ENCODE peak calls at places on chromosomes 13 and 19, in five cellular contexts. One of them, this sample, is unnamed.

GRCh38 chr19:54420383-54421168 is 5.3 kb downstream of the TTYH1 start:
- DNase-seq in transverse colon: no peak
- DNase-seq in fibroblast of the aortic adventitia: no peak
- DNase-seq in lower leg skin: no peak
- DNase-seq in K562: no peak
- DNase-seq in this sample: no peak

GRCh38 chr13:38415233-38415632 is 65.6 kb downstream of the UFM1 start:
- DNase-seq in fibroblast of the aortic adventitia: no peak
- DNase-seq in K562: peak
- DNase-seq in transverse colon: peak
- DNase-seq in lower leg skin: no peak
- DNase-seq in this sample: no peak

GRCh38 chr13:28099396-28100148 is 804 bp downstream of the FLT3 start:
- DNase-seq in fibroblast of the aortic adventitia: no peak
- DNase-seq in transverse colon: no peak
- DNase-seq in lower leg skin: no peak
- DNase-seq in K562: no peak
- DNase-seq in this sample: no peak

GRCh38 chr13:98416408-98416807 is 160.5 kb downstream of the STK24 start:
- DNase-seq in K562: no peak
- DNase-seq in lower leg skin: peak
- DNase-seq in transverse colon: peak
- DNase-seq in fibroblast of the aortic adventitia: no peak
- DNase-seq in this sample: no peak

GRCh38 chr19:53463263-53463662 is 4.3 kb upstream of the ZNF813 start:
- DNase-seq in K562: peak
- DNase-seq in lower leg skin: no peak
- DNase-seq in fibroblast of the aortic adventitia: peak
- DNase-seq in transverse colon: peak
- DNase-seq in this sample: no peak

GRCh38 chr19:12666305-12667048 is at the start of the genes MAN2B1 and WDR83:
- DNase-seq in transverse colon: peak
- DNase-seq in lower leg skin: peak
- DNase-seq in K562: peak
- DNase-seq in fibroblast of the aortic adventitia: peak
- DNase-seq in this sample: peak

GRCh38 chr19:54136086-54136863 is 1.3 kb upstream of the CNOT3 start:
- DNase-seq in lower leg skin: no peak
- DNase-seq in fibroblast of the aortic adventitia: peak
- DNase-seq in K562: no peak
- DNase-seq in transverse colon: no peak
- DNase-seq in this sample: no peak

GRCh38 chr13:110107568-110108347 is 199.2 kb downstream of the COL4A1 start:
- DNase-seq in lower leg skin: peak
- DNase-seq in K562: no peak
- DNase-seq in fibroblast of the aortic adventitia: no peak
- DNase-seq in transverse colon: no peak
- DNase-seq in this sample: no peak

GRCh38 chr19:18202759-18203407 is 959 bp downstream of the RAB3A start:
- DNase-seq in lower leg skin: peak
- DNase-seq in fibroblast of the aortic adventitia: no peak
- DNase-seq in transverse colon: peak
- DNase-seq in K562: peak
- DNase-seq in this sample: no peak

GRCh38 chr19:39740395-39740794 is 2.6 kb upstream of the CLC start:
- DNase-seq in transverse colon: no peak
- DNase-seq in lower leg skin: no peak
- DNase-seq in fibroblast of the aortic adventitia: no peak
- DNase-seq in K562: no peak
- DNase-seq in this sample: no peak

GRCh38 chr13:112783946-112784500 is 94.2 kb downstream of the ATP11A start:
- DNase-seq in fibroblast of the aortic adventitia: no peak
- DNase-seq in K562: no peak
- DNase-seq in transverse colon: no peak
- DNase-seq in lower leg skin: no peak
- DNase-seq in this sample: no peak

GRCh38 chr13:26442541-26442940 is 114.9 kb upstream of the WASF3 start:
- DNase-seq in lower leg skin: no peak
- DNase-seq in transverse colon: no peak
- DNase-seq in K562: no peak
- DNase-seq in fibroblast of the aortic adventitia: peak
- DNase-seq in this sample: no peak

GRCh38 chr13:98826156-98826555 is 73.7 kb upstream of the SLC15A1 start:
- DNase-seq in K562: no peak
- DNase-seq in fibroblast of the aortic adventitia: no peak
- DNase-seq in lower leg skin: no peak
- DNase-seq in transverse colon: no peak
- DNase-seq in this sample: no peak

DNA sequence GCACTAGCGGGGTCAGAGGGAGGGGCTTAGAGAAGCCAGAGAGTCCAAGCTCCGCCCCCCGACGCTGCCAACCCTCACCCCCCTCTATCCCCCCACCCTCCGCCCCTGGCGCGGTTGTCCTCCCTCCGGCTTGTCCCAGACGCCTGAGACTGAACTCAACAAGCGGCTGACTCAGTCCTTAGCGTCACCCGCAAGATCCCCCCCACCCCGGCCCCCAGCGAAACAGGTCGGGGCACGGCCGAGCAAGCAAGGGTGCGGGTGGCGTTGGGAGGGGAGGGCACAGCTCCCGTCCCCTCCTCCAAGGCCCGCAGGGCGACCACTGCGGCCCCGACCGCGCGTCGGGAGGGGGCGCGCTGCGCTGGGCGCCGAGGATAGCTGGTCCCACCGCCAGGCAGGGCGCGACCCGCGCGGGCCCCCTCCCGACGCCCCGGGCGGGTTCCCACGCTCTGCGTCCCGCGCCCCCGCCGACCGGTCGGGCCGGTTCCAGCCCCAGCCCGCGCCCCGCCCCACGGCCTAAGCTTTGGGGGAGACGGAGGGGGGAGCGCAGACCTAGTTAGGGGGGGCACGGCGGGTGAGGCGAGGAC is 5.3 kb downstream of the NOTCH3 start:
- DNase-seq in K562: no peak
- DNase-seq in fibroblast of the aortic adventitia: peak
- DNase-seq in transverse colon: peak
- DNase-seq in lower leg skin: peak
- DNase-seq in this sample: peak
- TF ChIP-seq CTCF in K562: no peak
- TF ChIP-seq CTCF in fibroblast of the aortic adventitia: no peak
- TF ChIP-seq CTCF in transverse colon: no peak
- TF ChIP-seq CTCF in lower leg skin: no peak
- TF ChIP-seq CTCF in this sample: no peak

GRCh38 chr13:91331047-91331915 is 16.2 kb upstream of the MIR17HG start:
- DNase-seq in lower leg skin: no peak
- DNase-seq in transverse colon: no peak
- DNase-seq in fibroblast of the aortic adventitia: no peak
- DNase-seq in K562: no peak
- DNase-seq in this sample: no peak
- TF ChIP-seq CTCF in lower leg skin: no peak
- TF ChIP-seq CTCF in transverse colon: no peak
- TF ChIP-seq CTCF in fibroblast of the aortic adventitia: no peak
- TF ChIP-seq CTCF in K562: no peak
- TF ChIP-seq CTCF in this sample: no peak

DNA sequence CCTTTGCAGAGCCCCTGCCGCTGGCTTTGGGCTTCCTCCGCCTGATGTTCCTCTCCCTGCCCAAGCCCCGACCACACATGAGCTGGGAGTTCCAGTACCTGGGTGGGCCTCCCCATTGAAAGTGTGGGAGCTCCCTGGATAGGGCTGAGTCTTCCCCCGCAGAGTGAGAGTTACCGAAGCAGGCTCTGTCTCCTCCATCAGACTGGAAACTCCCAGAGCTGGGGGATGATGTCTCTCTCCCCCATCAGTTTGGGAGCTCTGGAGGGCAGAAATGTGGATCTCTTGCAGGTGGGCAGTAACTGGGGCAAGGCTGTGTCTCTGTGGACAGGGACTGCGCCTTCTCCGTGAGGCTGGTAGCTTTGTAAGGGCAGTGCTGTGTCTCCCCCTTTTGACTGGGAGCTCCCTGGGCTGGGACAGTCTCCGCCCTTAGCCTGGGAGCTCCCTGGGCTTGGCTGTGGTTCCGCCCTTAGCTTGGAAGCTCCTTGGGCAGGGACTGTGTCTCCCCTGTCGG is 767 bp downstream of the DCAF15 start:
- DNase-seq in lower leg skin: peak
- DNase-seq in transverse colon: peak
- DNase-seq in K562: peak
- DNase-seq in fibroblast of the aortic adventitia: peak
- DNase-seq in this sample: no peak
- TF ChIP-seq CTCF in lower leg skin: no peak
- TF ChIP-seq CTCF in transverse colon: no peak
- TF ChIP-seq CTCF in K562: peak
- TF ChIP-seq CTCF in fibroblast of the aortic adventitia: peak
- TF ChIP-seq CTCF in this sample: no peak

GRCh38 chr19:13806728-13807127 is 11.5 kb downstream of the ZSWIM4 start:
- DNase-seq in lower leg skin: no peak
- DNase-seq in fibroblast of the aortic adventitia: no peak
- DNase-seq in K562: no peak
- DNase-seq in transverse colon: no peak
- DNase-seq in this sample: no peak

GRCh38 chr19:13803038-13803437 is 7.8 kb downstream of the ZSWIM4 start:
- DNase-seq in lower leg skin: no peak
- DNase-seq in transverse colon: no peak
- DNase-seq in K562: no peak
- DNase-seq in fibroblast of the aortic adventitia: no peak
- DNase-seq in this sample: no peak

GRCh38 chr19:13808856-13809255 is 13.6 kb downstream of the ZSWIM4 start:
- DNase-seq in transverse colon: no peak
- DNase-seq in fibroblast of the aortic adventitia: no peak
- DNase-seq in K562: no peak
- DNase-seq in lower leg skin: no peak
- DNase-seq in this sample: no peak

GRCh38 chr19:13807421-13808021 is 12.3 kb downstream of the ZSWIM4 start:
- DNase-seq in transverse colon: no peak
- DNase-seq in fibroblast of the aortic adventitia: no peak
- DNase-seq in K562: no peak
- DNase-seq in lower leg skin: no peak
- DNase-seq in this sample: no peak

GRCh38 chr19:13804830-13805683 is 9.8 kb downstream of the ZSWIM4 start:
- DNase-seq in fibroblast of the aortic adventitia: no peak
- DNase-seq in K562: peak
- DNase-seq in transverse colon: no peak
- DNase-seq in lower leg skin: no peak
- DNase-seq in this sample: no peak
- TF ChIP-seq CTCF in fibroblast of the aortic adventitia: peak
- TF ChIP-seq CTCF in K562: peak
- TF ChIP-seq CTCF in transverse colon: peak
- TF ChIP-seq CTCF in lower leg skin: no peak
- TF ChIP-seq CTCF in this sample: no peak

GRCh38 chr19:44512326-44513298 is 12.3 kb upstream of the ZNF180 start:
- DNase-seq in lower leg skin: no peak
- DNase-seq in K562: peak
- DNase-seq in transverse colon: peak
- DNase-seq in fibroblast of the aortic adventitia: peak
- DNase-seq in this sample: peak
- TF ChIP-seq CTCF in lower leg skin: no peak
- TF ChIP-seq CTCF in K562: peak
- TF ChIP-seq CTCF in transverse colon: no peak
- TF ChIP-seq CTCF in fibroblast of the aortic adventitia: peak
- TF ChIP-seq CTCF in this sample: peak